ENCODE peak calls at places on chromosomes 13 and 19, in five cellular contexts. One of them, this sample, is unnamed.

GRCh38 chr19:56170261-56170660 is 5.5 kb upstream of the GALP start:
- DNase-seq in progenitor cell of endocrine pancreas: no peak
- DNase-seq in tibial artery: no peak
- DNase-seq in fibroblast of lung: peak
- DNase-seq in GM12864: no peak
- DNase-seq in this sample: no peak

GRCh38 chr13:40356011-40356410 is 310.4 kb downstream of the FOXO1 start:
- DNase-seq in progenitor cell of endocrine pancreas: no peak
- DNase-seq in tibial artery: no peak
- DNase-seq in fibroblast of lung: no peak
- DNase-seq in GM12864: no peak
- DNase-seq in this sample: no peak

GRCh38 chr19:44947041-44947581 is 1.3 kb downstream of the APOC2 start:
- DNase-seq in progenitor cell of endocrine pancreas: no peak
- DNase-seq in tibial artery: no peak
- DNase-seq in fibroblast of lung: no peak
- DNase-seq in GM12864: no peak
- DNase-seq in this sample: no peak

GRCh38 chr19:19566306-19566705 is 28.2 kb downstream of the CILP2 start:
- DNase-seq in progenitor cell of endocrine pancreas: no peak
- DNase-seq in tibial artery: no peak
- DNase-seq in fibroblast of lung: peak
- DNase-seq in GM12864: no peak
- DNase-seq in this sample: no peak

GRCh38 chr13:113629814-113630213 is 28.2 kb downstream of the ATP4B start:
- DNase-seq in progenitor cell of endocrine pancreas: no peak
- DNase-seq in tibial artery: no peak
- DNase-seq in fibroblast of lung: no peak
- DNase-seq in GM12864: no peak
- DNase-seq in this sample: no peak

GRCh38 chr19:29817316-29817715 is 5.5 kb downstream of the CCNE1 start:
- DNase-seq in progenitor cell of endocrine pancreas: no peak
- DNase-seq in tibial artery: no peak
- DNase-seq in fibroblast of lung: no peak
- DNase-seq in GM12864: no peak
- DNase-seq in this sample: no peak

GRCh38 chr13:40878321-40878720 is 88.9 kb downstream of the SLC25A15 start:
- DNase-seq in progenitor cell of endocrine pancreas: no peak
- DNase-seq in tibial artery: no peak
- DNase-seq in fibroblast of lung: peak
- DNase-seq in GM12864: no peak
- DNase-seq in this sample: no peak

GRCh38 chr13:51923983-51924539 is 62.3 kb downstream of the CCDC70 start:
- DNase-seq in progenitor cell of endocrine pancreas: no peak
- DNase-seq in tibial artery: no peak
- DNase-seq in fibroblast of lung: no peak
- DNase-seq in GM12864: no peak
- DNase-seq in this sample: no peak

GRCh38 chr19:5117421-5117820 is 148.5 kb downstream of the KDM4B start:
- DNase-seq in progenitor cell of endocrine pancreas: no peak
- DNase-seq in tibial artery: no peak
- DNase-seq in fibroblast of lung: no peak
- DNase-seq in GM12864: no peak
- DNase-seq in this sample: no peak

This sample was measured in BE2C.